ENCODE peak calls at places on chromosomes 5 and 9, in eight cellular contexts. J is stomach, L is HCT116, O is uterus, I is IMR-90, P is gastrocnemius medialis, T is NB4, D is A549. H is an unnamed sample.

GRCh38 chr9:75047506-75047905 is 19.4 kb upstream of the CARNMT1 start:
- DNase-seq in J (no peak), L (no peak), O (no peak), I (no peak), P (no peak), T (no peak), D (no peak), H (no peak)

GRCh38 chr5:35777358-35778087 is 79.2 kb upstream of the IL7R start:
- DNase-seq in J (peak), L (peak), O (no peak), I (peak), P (peak), T (peak), D (peak), H (peak)

GRCh38 chr9:130846487-130847305 is 11.6 kb downstream of the ABL1 start:
- DNase-seq in J (peak), L (no peak), O (peak), I (peak), P (no peak), T (no peak), D (peak), H (no peak)

GRCh38 chr9:93159601-93160418 is 24.1 kb upstream of the WNK2 start:
- DNase-seq in J (peak), L (peak), O (peak), I (peak), P (peak), T (peak), D (peak), H (peak)

GRCh38 chr5:149002761-149003689 is 59.8 kb downstream of the SH3TC2 start:
- DNase-seq in J (no peak), L (no peak), O (no peak), I (peak), P (no peak), T (no peak), D (peak), H (no peak)

GRCh38 chr5:88827997-88828396 is 55.0 kb downstream of the MEF2C start:
- DNase-seq in J (no peak), L (no peak), O (no peak), I (peak), P (no peak), T (peak), D (no peak), H (no peak)

GRCh38 chr5:111159845-111160244 is 64.3 kb upstream of the CAMK4 start:
- DNase-seq in J (no peak), L (no peak), O (no peak), I (no peak), P (no peak), T (no peak), D (no peak), H (no peak)

GRCh38 chr5:127086583-127086982 is 13.3 kb upstream of the C5orf63 start:
- DNase-seq in J (no peak), L (no peak), O (no peak), I (no peak), P (no peak), T (no peak), D (no peak), H (no peak)

GRCh38 chr9:37984672-37985611 is 81.0 kb upstream of the SLC25A51 start:
- DNase-seq in J (no peak), L (no peak), O (no peak), I (peak), P (no peak), T (no peak), D (no peak), H (peak)

GRCh38 chr5:50702615-50703325 is 36.3 kb downstream of the PARP8 start:
- DNase-seq in J (no peak), L (no peak), O (no peak), I (no peak), P (no peak), T (peak), D (no peak), H (no peak)

GRCh38 chr5:1169608-1170115 is 31.7 kb upstream of the SLC6A19 start:
- DNase-seq in J (no peak), L (no peak), O (no peak), I (no peak), P (no peak), T (no peak), D (no peak), H (no peak)

GRCh38 chr5:68968426-68968825 is 125.4 kb upstream of the SLC30A5 start:
- DNase-seq in J (no peak), L (no peak), O (no peak), I (no peak), P (no peak), T (peak), D (no peak), H (no peak)

GRCh38 chr9:104868687-104869404 is 59.1 kb downstream of the ABCA1 start:
- DNase-seq in J (peak), L (no peak), O (peak), I (peak), P (peak), T (peak), D (peak), H (peak)

GRCh38 chr5:148540636-148541035 is 113.7 kb downstream of the HTR4 start:
- DNase-seq in J (no peak), L (no peak), O (no peak), I (no peak), P (no peak), T (no peak), D (no peak), H (no peak)

GRCh38 chr5:120035815-120036577 is 406.6 kb downstream of the FAM170A start:
- DNase-seq in J (no peak), L (no peak), O (no peak), I (no peak), P (no peak), T (no peak), D (no peak), H (no peak)

GRCh38 chr9:100989731-100990130 is 38.8 kb upstream of the PLPPR1 start:
- DNase-seq in J (no peak), L (no peak), O (no peak), I (no peak), P (no peak), T (no peak), D (no peak), H (no peak)

GRCh38 chr5:126103872-126104271 is 319.3 kb upstream of the GRAMD2B start:
- DNase-seq in J (no peak), L (no peak), O (no peak), I (no peak), P (no peak), T (no peak), D (no peak), H (no peak)

GRCh38 chr5:83470920-83471404 is 582 bp upstream of the VCAN start:
- DNase-seq in J (no peak), L (no peak), O (peak), I (no peak), P (no peak), T (peak), D (no peak), H (no peak)

GRCh38 chr5:169248520-169248919 is 52.4 kb downstream of the SLIT3 start:
- DNase-seq in J (no peak), L (no peak), O (no peak), I (no peak), P (no peak), T (no peak), D (no peak), H (no peak)

GRCh38 chr9:22337261-22337660 is 109.4 kb upstream of the DMRTA1 start:
- DNase-seq in J (no peak), L (no peak), O (no peak), I (no peak), P (no peak), T (no peak), D (no peak), H (no peak)

GRCh38 chr5:41413067-41413466 is 97.3 kb downstream of the PLCXD3 start:
- DNase-seq in J (no peak), L (no peak), O (no peak), I (no peak), P (no peak), T (no peak), D (no peak), H (no peak)

GRCh38 chr9:112176410-112177010 is 1.4 kb upstream of the SUSD1 start:
- DNase-seq in J (no peak), L (no peak), O (no peak), I (no peak), P (no peak), T (no peak), D (peak), H (no peak)

GRCh38 chr5:158812381-158812780 is 287.3 kb downstream of the EBF1 start:
- DNase-seq in J (no peak), L (no peak), O (no peak), I (no peak), P (no peak), T (peak), D (no peak), H (no peak)

GRCh38 chr9:98094316-98094715 is 24.7 kb downstream of the TRIM14 start:
- DNase-seq in J (no peak), L (no peak), O (no peak), I (no peak), P (no peak), T (no peak), D (no peak), H (no peak)

GRCh38 chr5:73896117-73896516 is 270.1 kb downstream of the ARHGEF28 start:
- DNase-seq in J (no peak), L (no peak), O (no peak), I (no peak), P (no peak), T (peak), D (no peak), H (no peak)

GRCh38 chr5:137706841-137707240 is 29.0 kb downstream of the KLHL3 start:
- DNase-seq in J (no peak), L (no peak), O (no peak), I (peak), P (no peak), T (no peak), D (no peak), H (peak)

GRCh38 chr9:73270967-73271722 is 119.5 kb downstream of the ANXA1 start:
- DNase-seq in J (no peak), L (peak), O (no peak), I (peak), P (no peak), T (peak), D (peak), H (peak)

GRCh38 chr5:31095796-31096195 is 97.7 kb upstream of the CDH6 start:
- DNase-seq in J (no peak), L (no peak), O (no peak), I (peak), P (no peak), T (no peak), D (no peak), H (no peak)

GRCh38 chr5:166340039-166340438 is 1951.4 kb upstream of the WWC1 start:
- DNase-seq in J (no peak), L (no peak), O (no peak), I (no peak), P (no peak), T (no peak), D (no peak), H (no peak)

GRCh38 chr9:111637421-111637950 is 6.4 kb downstream of the DNAJC25 start:
- DNase-seq in J (no peak), L (no peak), O (no peak), I (no peak), P (no peak), T (no peak), D (no peak), H (no peak)

GRCh38 chr5:75037106-75037505 is 15.3 kb downstream of the GCNT4 start:
- DNase-seq in J (peak), L (peak), O (no peak), I (peak), P (no peak), T (peak), D (peak), H (peak)

GRCh38 chr5:116371935-116372334 is 202.7 kb downstream of the SEMA6A start:
- DNase-seq in J (no peak), L (no peak), O (no peak), I (no peak), P (no peak), T (peak), D (no peak), H (no peak)

GRCh38 chr9:89701221-89701798 is 96.5 kb downstream of the GADD45G start:
- DNase-seq in J (no peak), L (no peak), O (no peak), I (no peak), P (no peak), T (no peak), D (no peak), H (no peak)
- TF ChIP-seq POLR2A in J (no peak), L (no peak), O (no peak), I (no peak), P (no peak), T (no peak), D (no peak), H (no peak)

DNA sequence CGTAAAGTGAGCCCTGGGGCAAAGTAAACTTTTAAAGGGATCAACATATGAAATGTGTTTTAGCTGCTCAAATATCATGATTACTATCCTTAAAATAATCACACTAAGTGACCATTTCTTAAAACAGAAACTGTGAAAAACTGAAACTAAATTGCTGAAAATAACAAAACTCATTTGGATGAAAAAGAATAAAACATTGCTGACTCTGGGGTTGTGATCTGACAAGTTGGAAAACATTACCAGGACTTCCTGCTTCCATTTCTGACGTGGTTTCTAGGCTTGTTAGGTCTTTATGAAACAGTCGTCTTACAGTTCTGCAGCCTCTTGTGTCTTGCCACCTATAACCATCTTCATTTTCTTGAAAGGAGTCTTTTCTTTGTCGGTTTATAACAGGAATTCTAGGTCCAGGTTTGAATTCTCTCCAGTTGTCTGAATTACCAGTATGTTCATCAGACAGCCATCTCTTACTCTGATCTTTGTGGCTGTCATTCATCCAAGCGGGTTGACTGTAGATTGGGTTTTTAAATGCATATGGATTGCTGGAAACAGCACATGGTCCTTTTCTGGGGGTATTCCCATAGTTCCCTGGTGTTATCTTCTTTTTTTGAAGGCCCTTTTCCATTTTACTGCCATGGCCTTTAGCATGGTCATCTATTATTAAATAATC is 1.6 kb downstream of the TUT7 start:
- DNase-seq in J (no peak), L (no peak), O (no peak), I (no peak), P (no peak), T (peak), D (no peak), H (no peak)
- TF ChIP-seq POLR2A in J (no peak), L (no peak), O (no peak), I (no peak), P (no peak), T (no peak), D (no peak), H (no peak)

GRCh38 chr9:2623866-2624682 is 2.5 kb downstream of the VLDLR start:
- DNase-seq in J (no peak), L (no peak), O (no peak), I (no peak), P (peak), T (peak), D (no peak), H (no peak)
- TF ChIP-seq POLR2A in J (no peak), L (no peak), O (no peak), I (no peak), P (no peak), T (no peak), D (no peak), H (no peak)

GRCh38 chr9:127567119-127567897 is 44.8 kb upstream of the STXBP1 start:
- DNase-seq in J (peak), L (no peak), O (peak), I (peak), P (peak), T (peak), D (peak), H (no peak)
- TF ChIP-seq POLR2A in J (no peak), L (no peak), O (no peak), I (no peak), P (no peak), T (no peak), D (no peak), H (peak)

GRCh38 chr9:121738391-121738790 is 87.0 kb downstream of the DAB2IP start:
- DNase-seq in J (no peak), L (no peak), O (no peak), I (no peak), P (no peak), T (no peak), D (no peak), H (no peak)

GRCh38 chr9:121735792-121736130 is 84.3 kb downstream of the DAB2IP start:
- DNase-seq in J (no peak), L (no peak), O (no peak), I (no peak), P (no peak), T (no peak), D (peak), H (no peak)

GRCh38 chr9:121737481-121737931 is 86.1 kb downstream of the DAB2IP start:
- DNase-seq in J (no peak), L (no peak), O (no peak), I (no peak), P (no peak), T (no peak), D (no peak), H (no peak)

GRCh38 chr9:121736147-121736721 is 84.8 kb downstream of the DAB2IP start:
- DNase-seq in J (peak), L (no peak), O (peak), I (peak), P (peak), T (no peak), D (peak), H (no peak)

GRCh38 chr9:121736964-121737462 is 85.6 kb downstream of the DAB2IP start:
- DNase-seq in J (peak), L (no peak), O (peak), I (no peak), P (no peak), T (no peak), D (peak), H (no peak)
- TF ChIP-seq POLR2A in J (peak), L (no peak), O (no peak), I (no peak), P (peak), T (no peak), D (no peak), H (no peak)

DNA sequence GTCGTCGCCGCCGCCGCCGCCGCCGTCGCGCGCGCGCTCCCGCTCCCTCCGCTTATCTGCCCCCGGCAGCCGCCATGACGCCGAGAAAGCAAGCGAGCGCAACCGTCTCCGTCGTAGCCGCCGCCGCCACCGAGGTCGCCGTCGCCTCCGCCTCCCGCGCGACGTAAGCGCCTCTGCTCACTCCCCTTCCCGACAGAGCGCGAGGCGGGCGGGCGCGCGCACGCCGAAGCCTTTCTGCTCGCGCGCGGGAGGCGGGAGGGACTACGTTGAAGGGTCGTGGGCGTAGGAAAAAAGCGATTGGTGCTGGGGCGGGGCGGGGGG is at the start of gene CHD1:
- DNase-seq in J (peak), L (peak), O (peak), I (peak), P (peak), T (peak), D (peak), H (peak)
- TF ChIP-seq POLR2A in J (no peak), L (peak), O (peak), I (peak), P (peak), T (peak), D (peak), H (peak)

DNA sequence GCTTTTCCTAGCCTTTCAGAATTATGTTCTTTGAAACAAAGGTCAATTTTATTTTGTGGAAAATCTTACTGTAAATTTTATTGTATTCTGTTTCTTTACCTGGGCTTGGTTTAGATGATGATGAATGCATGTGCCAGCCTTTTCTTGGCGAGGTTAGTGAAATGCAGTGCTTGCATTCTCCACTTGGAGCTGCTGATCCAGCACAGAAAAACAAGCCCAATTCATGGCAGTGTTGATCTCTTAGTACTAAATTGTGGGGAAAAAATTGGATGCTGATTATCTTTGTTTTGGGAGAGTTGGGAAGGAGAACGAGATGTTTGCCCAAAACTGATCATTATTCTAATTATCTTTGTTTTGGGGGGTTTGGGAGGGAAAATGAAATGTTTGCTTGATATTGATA is 3.7 kb downstream of the HABP4 start:
- DNase-seq in J (no peak), L (no peak), O (no peak), I (peak), P (no peak), T (no peak), D (peak), H (peak)
- TF ChIP-seq POLR2A in J (no peak), L (no peak), O (no peak), I (no peak), P (no peak), T (no peak), D (no peak), H (no peak)

GRCh38 chr5:150401376-150402201 is 11.1 kb downstream of the CD74 start:
- DNase-seq in J (no peak), L (no peak), O (no peak), I (no peak), P (no peak), T (no peak), D (no peak), H (no peak)

GRCh38 chr5:150401076-150401375 is 11.7 kb downstream of the CD74 start:
- DNase-seq in J (no peak), L (no peak), O (no peak), I (no peak), P (no peak), T (peak), D (no peak), H (no peak)

GRCh38 chr5:150402901-150403342 is 9.8 kb downstream of the CD74 start:
- DNase-seq in J (no peak), L (no peak), O (no peak), I (no peak), P (no peak), T (no peak), D (no peak), H (no peak)

GRCh38 chr5:150400327-150401075 is 12.2 kb downstream of the CD74 start:
- DNase-seq in J (no peak), L (no peak), O (no peak), I (no peak), P (no peak), T (no peak), D (no peak), H (no peak)

DNA sequence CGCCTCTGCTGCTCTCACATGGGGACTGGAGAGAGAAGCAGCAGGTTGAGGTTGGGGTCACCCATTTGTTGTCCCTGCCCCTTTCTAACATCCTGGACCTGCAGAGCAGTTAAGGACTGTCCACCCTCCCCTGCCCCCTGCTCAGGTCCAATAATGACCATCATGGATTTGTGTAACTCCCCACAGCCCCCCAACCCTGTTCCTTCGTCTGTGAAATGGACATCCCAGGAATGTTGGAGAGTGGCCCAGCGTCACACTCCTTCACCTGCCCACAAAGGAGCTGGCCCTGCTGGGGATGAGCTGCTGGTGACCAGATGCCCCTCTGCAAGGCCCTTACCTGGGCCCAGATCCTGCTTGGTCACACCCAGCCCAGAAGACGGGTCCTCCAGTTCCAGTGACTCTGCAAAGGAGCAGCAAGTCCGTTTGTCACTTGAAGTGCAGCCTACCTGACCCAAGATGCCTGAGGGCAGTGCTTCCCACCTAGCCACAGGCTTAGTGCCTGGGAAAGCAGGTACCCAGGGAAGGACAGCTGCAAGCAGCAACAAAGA is 10.4 kb downstream of the CD74 start:
- DNase-seq in J (no peak), L (no peak), O (no peak), I (no peak), P (no peak), T (no peak), D (no peak), H (no peak)
- TF ChIP-seq POLR2A in J (no peak), L (no peak), O (no peak), I (no peak), P (no peak), T (no peak), D (no peak), H (no peak)

GRCh38 chr9:110575952-110576351 is 3.6 kb downstream of the SVEP1 start:
- DNase-seq in J (no peak), L (no peak), O (no peak), I (no peak), P (no peak), T (no peak), D (no peak), H (no peak)
- TF ChIP-seq POLR2A in J (no peak), L (no peak), O (no peak), I (no peak), P (no peak), T (no peak), D (no peak), H (no peak)

H was measured in H54.